ENCODE peak calls at places on chromosomes 16 and 17, in five cellular contexts. One of them, this sample, is unnamed.

GRCh38 chr17:19354123-19354522 is 8.4 kb downstream of the B9D1 start:
- DNase-seq in mesenchymal stem cell: peak
- DNase-seq in neuronal stem cell: no peak
- DNase-seq in H1: no peak
- DNase-seq in trophoblast cell: peak
- DNase-seq in this sample: no peak

GRCh38 chr16:65202461-65202860 is 80.6 kb upstream of the CDH11 start:
- DNase-seq in mesenchymal stem cell: peak
- DNase-seq in neuronal stem cell: no peak
- DNase-seq in H1: no peak
- DNase-seq in trophoblast cell: no peak
- DNase-seq in this sample: no peak

GRCh38 chr16:19084879-19085278 is 17.5 kb downstream of the COQ7 start:
- DNase-seq in mesenchymal stem cell: no peak
- DNase-seq in neuronal stem cell: no peak
- DNase-seq in H1: no peak
- DNase-seq in trophoblast cell: no peak
- DNase-seq in this sample: no peak

GRCh38 chr17:58210922-58211321 is 8.1 kb downstream of the MKS1 start:
- DNase-seq in mesenchymal stem cell: no peak
- DNase-seq in neuronal stem cell: no peak
- DNase-seq in H1: no peak
- DNase-seq in trophoblast cell: no peak
- DNase-seq in this sample: no peak

GRCh38 chr17:31319253-31319661 is 2.2 kb downstream of the EVI2A start:
- DNase-seq in mesenchymal stem cell: no peak
- DNase-seq in neuronal stem cell: no peak
- DNase-seq in H1: no peak
- DNase-seq in trophoblast cell: no peak
- DNase-seq in this sample: no peak

GRCh38 chr17:49210158-49211029 is at the start of the genes ABI3 and GNGT2:
- DNase-seq in mesenchymal stem cell: peak
- DNase-seq in neuronal stem cell: no peak
- DNase-seq in H1: peak
- DNase-seq in trophoblast cell: peak
- DNase-seq in this sample: peak

GRCh38 chr16:69680358-69680757 is 46.0 kb downstream of the NQO1 start:
- DNase-seq in mesenchymal stem cell: no peak
- DNase-seq in neuronal stem cell: no peak
- DNase-seq in H1: no peak
- DNase-seq in trophoblast cell: no peak
- DNase-seq in this sample: no peak

GRCh38 chr16:8572063-8572918 is 18.0 kb downstream of the TMEM114 start:
- DNase-seq in mesenchymal stem cell: no peak
- DNase-seq in neuronal stem cell: no peak
- DNase-seq in H1: no peak
- DNase-seq in trophoblast cell: no peak
- DNase-seq in this sample: no peak

GRCh38 chr16:88686062-88686438 is 257 bp downstream of the SNAI3 start:
- DNase-seq in mesenchymal stem cell: peak
- DNase-seq in neuronal stem cell: no peak
- DNase-seq in H1: no peak
- DNase-seq in trophoblast cell: no peak
- DNase-seq in this sample: no peak

GRCh38 chr16:46947900-46948547 is 25.4 kb downstream of the DNAJA2 start:
- DNase-seq in mesenchymal stem cell: peak
- DNase-seq in neuronal stem cell: peak
- DNase-seq in H1: no peak
- DNase-seq in trophoblast cell: peak
- DNase-seq in this sample: no peak

GRCh38 chr17:31390748-31391495 is 553 bp upstream of the RAB11FIP4 start:
- DNase-seq in mesenchymal stem cell: peak
- DNase-seq in neuronal stem cell: no peak
- DNase-seq in H1: peak
- DNase-seq in trophoblast cell: peak
- DNase-seq in this sample: peak

GRCh38 chr17:67427410-67427809 is 50.3 kb downstream of the PITPNC1 start:
- DNase-seq in mesenchymal stem cell: no peak
- DNase-seq in neuronal stem cell: no peak
- DNase-seq in H1: no peak
- DNase-seq in trophoblast cell: no peak
- DNase-seq in this sample: no peak

GRCh38 chr16:75074920-75075687 is 41.5 kb downstream of the LDHD start:
- DNase-seq in mesenchymal stem cell: no peak
- DNase-seq in neuronal stem cell: no peak
- DNase-seq in H1: no peak
- DNase-seq in trophoblast cell: no peak
- DNase-seq in this sample: no peak

GRCh38 chr17:63954402-63955063 is 18.2 kb downstream of the SCN4A start:
- DNase-seq in mesenchymal stem cell: no peak
- DNase-seq in neuronal stem cell: no peak
- DNase-seq in H1: no peak
- DNase-seq in trophoblast cell: peak
- DNase-seq in this sample: no peak

GRCh38 chr17:63993368-63993990 is 4.7 kb upstream of the PRR29 start:
- DNase-seq in mesenchymal stem cell: no peak
- DNase-seq in neuronal stem cell: no peak
- DNase-seq in H1: no peak
- DNase-seq in trophoblast cell: no peak
- DNase-seq in this sample: peak

GRCh38 chr16:89686520-89687091 is at the start of gene CDK10:
- DNase-seq in mesenchymal stem cell: peak
- DNase-seq in neuronal stem cell: peak
- DNase-seq in H1: peak
- DNase-seq in trophoblast cell: peak
- DNase-seq in this sample: peak

GRCh38 chr17:7133424-7133823 is 18.8 kb upstream of the ASGR2 start:
- DNase-seq in mesenchymal stem cell: peak
- DNase-seq in neuronal stem cell: peak
- DNase-seq in H1: no peak
- DNase-seq in trophoblast cell: peak
- DNase-seq in this sample: peak

GRCh38 chr16:24045641-24046040 is 209.9 kb downstream of the PRKCB start:
- DNase-seq in mesenchymal stem cell: no peak
- DNase-seq in neuronal stem cell: peak
- DNase-seq in H1: peak
- DNase-seq in trophoblast cell: peak
- DNase-seq in this sample: peak

GRCh38 chr17:40534431-40535189 is 30.7 kb downstream of the CCR7 start:
- DNase-seq in mesenchymal stem cell: peak
- DNase-seq in neuronal stem cell: no peak
- DNase-seq in H1: no peak
- DNase-seq in trophoblast cell: no peak
- DNase-seq in this sample: no peak

GRCh38 chr16:81212830-81213465 is 25.5 kb upstream of the BCO1 start:
- DNase-seq in mesenchymal stem cell: no peak
- DNase-seq in neuronal stem cell: no peak
- DNase-seq in H1: no peak
- DNase-seq in trophoblast cell: no peak
- DNase-seq in this sample: peak

GRCh38 chr16:15509593-15510520 is 75.5 kb downstream of the BMERB1 start:
- DNase-seq in mesenchymal stem cell: peak
- DNase-seq in neuronal stem cell: no peak
- DNase-seq in H1: peak
- DNase-seq in trophoblast cell: no peak
- DNase-seq in this sample: no peak

GRCh38 chr16:4580245-4580644 is 24.1 kb downstream of the C16orf96 start:
- DNase-seq in mesenchymal stem cell: no peak
- DNase-seq in neuronal stem cell: no peak
- DNase-seq in H1: no peak
- DNase-seq in trophoblast cell: no peak
- DNase-seq in this sample: no peak

GRCh38 chr16:68985855-68986254 is 119.6 kb upstream of the HAS3 start:
- DNase-seq in mesenchymal stem cell: peak
- DNase-seq in neuronal stem cell: no peak
- DNase-seq in H1: no peak
- DNase-seq in trophoblast cell: no peak
- DNase-seq in this sample: no peak

GRCh38 chr16:58212824-58213655 is 15.1 kb upstream of the CSNK2A2 start:
- DNase-seq in mesenchymal stem cell: no peak
- DNase-seq in neuronal stem cell: no peak
- DNase-seq in H1: no peak
- DNase-seq in trophoblast cell: peak
- DNase-seq in this sample: no peak

GRCh38 chr16:4209657-4210056 is 32.2 kb downstream of the SRL start:
- DNase-seq in mesenchymal stem cell: no peak
- DNase-seq in neuronal stem cell: no peak
- DNase-seq in H1: no peak
- DNase-seq in trophoblast cell: no peak
- DNase-seq in this sample: no peak

DNA sequence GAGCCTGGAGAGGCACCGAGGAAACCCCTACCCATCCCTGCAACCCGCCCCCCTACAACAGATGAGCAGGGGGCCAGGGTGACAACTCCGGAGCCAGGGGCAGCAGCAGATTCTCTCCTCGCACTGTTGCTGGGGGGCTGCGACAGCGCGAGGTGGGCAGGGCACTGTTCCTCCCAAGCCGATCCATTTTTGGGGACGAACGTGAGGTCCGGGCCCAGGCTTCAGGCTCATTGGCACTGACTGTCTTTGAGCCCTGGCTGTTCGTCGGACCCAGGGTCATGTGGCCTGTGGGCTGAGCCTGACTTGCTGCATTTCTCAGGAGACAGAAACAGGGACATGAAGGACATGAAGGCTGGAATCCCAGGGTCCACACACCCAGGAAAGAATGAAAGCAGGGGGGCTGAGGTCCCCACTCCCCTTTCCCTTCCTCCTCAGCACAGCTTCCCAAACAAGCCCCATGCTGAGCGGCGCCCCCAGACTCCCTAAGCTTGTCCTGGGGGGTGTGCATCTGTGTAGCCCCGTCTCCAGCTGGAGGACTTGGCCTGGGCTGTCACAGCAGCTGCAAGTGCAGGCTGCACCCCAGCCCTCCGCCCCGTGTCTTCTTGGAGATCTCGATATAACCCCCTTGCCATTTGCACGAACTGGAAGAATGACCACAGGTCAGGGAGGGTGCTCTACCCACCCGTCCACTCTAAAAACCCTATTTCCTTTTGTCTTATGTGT is 18.7 kb downstream of the CEP295NL start:
- DNase-seq in mesenchymal stem cell: peak
- DNase-seq in neuronal stem cell: no peak
- DNase-seq in H1: peak
- DNase-seq in trophoblast cell: no peak
- DNase-seq in this sample: no peak
- H2BK12ac ChIP-seq in mesenchymal stem cell: peak
- H2BK12ac ChIP-seq in neuronal stem cell: peak
- H2BK12ac ChIP-seq in H1: peak
- H2BK12ac ChIP-seq in trophoblast cell: peak
- H2BK12ac ChIP-seq in this sample: no peak

GRCh38 chr17:74920679-74921044 is 2.4 kb downstream of the USH1G start:
- DNase-seq in mesenchymal stem cell: no peak
- DNase-seq in neuronal stem cell: no peak
- DNase-seq in H1: no peak
- DNase-seq in trophoblast cell: no peak
- DNase-seq in this sample: no peak

GRCh38 chr17:74918906-74919305 is 4.1 kb downstream of the USH1G start:
- DNase-seq in mesenchymal stem cell: no peak
- DNase-seq in neuronal stem cell: no peak
- DNase-seq in H1: no peak
- DNase-seq in trophoblast cell: no peak
- DNase-seq in this sample: no peak

GRCh38 chr17:74920306-74920620 is 2.8 kb downstream of the USH1G start:
- DNase-seq in mesenchymal stem cell: no peak
- DNase-seq in neuronal stem cell: no peak
- DNase-seq in H1: no peak
- DNase-seq in trophoblast cell: no peak
- DNase-seq in this sample: peak

GRCh38 chr17:74921045-74921681 is 1.9 kb downstream of the USH1G start:
- DNase-seq in mesenchymal stem cell: no peak
- DNase-seq in neuronal stem cell: no peak
- DNase-seq in H1: no peak
- DNase-seq in trophoblast cell: no peak
- DNase-seq in this sample: peak

GRCh38 chr17:74919440-74920305 is 3.4 kb downstream of the USH1G start:
- DNase-seq in mesenchymal stem cell: no peak
- DNase-seq in neuronal stem cell: no peak
- DNase-seq in H1: peak
- DNase-seq in trophoblast cell: peak
- DNase-seq in this sample: peak
- H2BK12ac ChIP-seq in mesenchymal stem cell: no peak
- H2BK12ac ChIP-seq in neuronal stem cell: no peak
- H2BK12ac ChIP-seq in H1: peak
- H2BK12ac ChIP-seq in trophoblast cell: no peak
- H2BK12ac ChIP-seq in this sample: no peak

DNA sequence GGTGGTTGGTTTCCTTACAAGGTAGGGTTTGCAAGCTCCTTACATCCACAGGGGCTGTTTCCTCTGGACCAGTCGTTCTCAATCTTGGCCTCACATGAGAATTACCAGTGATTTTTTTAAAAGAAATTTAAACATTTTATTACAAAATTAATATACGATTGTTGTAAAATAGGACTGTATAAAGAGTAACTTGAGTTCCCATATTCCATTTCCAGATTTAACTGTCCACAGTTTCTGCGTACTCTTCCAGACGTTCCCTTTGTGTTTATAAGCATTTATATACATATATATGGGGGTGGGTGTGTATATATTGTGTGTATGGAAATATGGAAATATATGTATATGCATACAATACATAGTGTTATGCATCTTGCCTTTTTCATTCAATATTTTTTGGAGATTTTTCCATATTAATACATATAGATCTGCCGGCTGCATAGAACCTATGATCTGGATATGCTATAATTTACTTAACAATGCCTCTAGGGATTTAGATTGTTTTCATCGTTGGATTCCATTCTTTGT is 31.5 kb downstream of the HLF start:
- DNase-seq in mesenchymal stem cell: no peak
- DNase-seq in neuronal stem cell: no peak
- DNase-seq in H1: no peak
- DNase-seq in trophoblast cell: no peak
- DNase-seq in this sample: no peak
- H2BK12ac ChIP-seq in mesenchymal stem cell: no peak
- H2BK12ac ChIP-seq in neuronal stem cell: no peak
- H2BK12ac ChIP-seq in H1: no peak
- H2BK12ac ChIP-seq in trophoblast cell: no peak
- H2BK12ac ChIP-seq in this sample: no peak

GRCh38 chr17:80559688-80560290 is 15.2 kb downstream of the RPTOR start:
- DNase-seq in mesenchymal stem cell: peak
- DNase-seq in neuronal stem cell: no peak
- DNase-seq in H1: no peak
- DNase-seq in trophoblast cell: peak
- DNase-seq in this sample: no peak
- H2BK12ac ChIP-seq in mesenchymal stem cell: no peak
- H2BK12ac ChIP-seq in neuronal stem cell: no peak
- H2BK12ac ChIP-seq in H1: no peak
- H2BK12ac ChIP-seq in trophoblast cell: no peak
- H2BK12ac ChIP-seq in this sample: no peak